ENCODE peak calls at places on chromosomes 11 and 22, in six cellular contexts. K is NCI-H1048; W is fibroblast of the aortic adventitia; B is activated naive CD8-positive, alpha-beta T cell treated with anti-CD3 and anti-CD28 coated beads, Interleukin-2, amount 50 U/mL, for 24 hours; J is substantia nigra; Q is CD4-positive, CD25-positive, alpha-beta regulatory T cell. H is an unnamed sample.

GRCh38 chr11:10808553-10809372 is at the start of gene EIF4G2:
- DNase-seq in W (peak), K (peak), Q (peak), J (peak), B (peak), H (peak)

GRCh38 chr11:62324738-62325556 is 12.3 kb upstream of the ASRGL1 start:
- DNase-seq in J (no peak), B (peak), W (peak), K (no peak), Q (peak), H (no peak)

GRCh38 chr22:38218661-38219331 is 17.0 kb downstream of the MAFF start:
- DNase-seq in J (no peak), B (peak), Q (no peak), K (no peak), W (peak), H (no peak)

GRCh38 chr22:49046546-49047305 is 780.9 kb downstream of the BRD1 start:
- DNase-seq in J (no peak), Q (peak), K (no peak), W (no peak), B (peak), H (no peak)

GRCh38 chr11:112298535-112298934 is 37.9 kb upstream of the PLET1 start:
- DNase-seq in K (no peak), Q (no peak), W (no peak), J (peak), B (no peak), H (no peak)

GRCh38 chr11:26014456-26015115 is 317.3 kb upstream of the ANO3 start:
- DNase-seq in J (no peak), K (no peak), B (no peak), Q (no peak), W (peak), H (no peak)

GRCh38 chr22:23068096-23068831 is 2.1 kb upstream of the GNAZ start:
- DNase-seq in Q (no peak), K (no peak), J (no peak), B (no peak), W (no peak), H (no peak)

GRCh38 chr11:6654281-6655019 is 1.2 kb downstream of the DCHS1 start:
- DNase-seq in J (no peak), B (no peak), Q (no peak), W (no peak), K (no peak), H (no peak)

GRCh38 chr22:36334838-36335603 is 52.7 kb downstream of the MYH9 start:
- DNase-seq in J (peak), K (no peak), Q (peak), W (peak), B (no peak), H (no peak)

GRCh38 chr22:27452916-27453315 is 348.6 kb downstream of the MN1 start:
- DNase-seq in J (no peak), K (no peak), W (no peak), B (no peak), Q (no peak), H (no peak)

GRCh38 chr11:47335733-47336132 is 16.8 kb downstream of the MYBPC3 start:
- DNase-seq in B (no peak), Q (no peak), K (no peak), J (no peak), W (no peak), H (no peak)

GRCh38 chr22:50186789-50187523 is 1.2 kb downstream of the TRABD start:
- DNase-seq in W (peak), B (no peak), Q (peak), J (no peak), K (no peak), H (no peak)

GRCh38 chr11:79189604-79190003 is 251.2 kb downstream of the TENM4 start:
- DNase-seq in J (no peak), W (no peak), Q (no peak), B (no peak), K (no peak), H (no peak)

GRCh38 chr22:45968751-45969413 is 8.1 kb downstream of the WNT7B start:
- DNase-seq in W (peak), K (no peak), J (no peak), Q (no peak), B (no peak), H (no peak)

GRCh38 chr11:122784325-122785155 is 53.8 kb upstream of the CRTAM start:
- DNase-seq in Q (no peak), J (no peak), W (peak), K (no peak), B (no peak), H (no peak)

GRCh38 chr11:45209904-45210699 is 63.7 kb downstream of the PRDM11 start:
- DNase-seq in Q (no peak), B (no peak), K (no peak), W (peak), J (peak), H (no peak)

GRCh38 chr22:35506259-35506570 is 34.4 kb upstream of the RASD2 start:
- DNase-seq in J (no peak), Q (no peak), B (no peak), W (no peak), K (peak), H (no peak)

GRCh38 chr11:121892131-121892681 is 223.8 kb downstream of the BLID start:
- DNase-seq in W (peak), Q (no peak), B (no peak), J (no peak), K (no peak), H (no peak)

GRCh38 chr22:37229805-37230672 is 14.0 kb downstream of the RAC2 start:
- DNase-seq in K (no peak), Q (peak), B (peak), W (peak), J (no peak), H (peak)

GRCh38 chr22:39230261-39231196 is 14.3 kb downstream of the PDGFB start:
- DNase-seq in W (no peak), B (no peak), K (no peak), J (no peak), Q (no peak), H (no peak)

GRCh38 chr11:61152816-61153592 is 8.2 kb downstream of the VPS37C start:
- DNase-seq in K (no peak), Q (no peak), J (no peak), B (no peak), W (peak), H (no peak)

GRCh38 chr11:95095858-95096587 is 6.4 kb downstream of the ENDOD1 start:
- DNase-seq in B (no peak), W (peak), J (no peak), Q (peak), K (no peak), H (no peak)

GRCh38 chr11:2303627-2304155 is 1.9 kb downstream of the TSPAN32 start:
- DNase-seq in J (no peak), K (no peak), B (no peak), W (no peak), Q (no peak), H (no peak)

GRCh38 chr11:68947151-68947550 is 33.6 kb downstream of the MRGPRD start:
- DNase-seq in B (no peak), Q (no peak), J (no peak), W (no peak), K (no peak), H (no peak)

GRCh38 chr11:129377739-129378138 is 2.1 kb downstream of the BARX2 start:
- DNase-seq in J (no peak), K (no peak), B (no peak), W (no peak), Q (no peak), H (no peak)

GRCh38 chr11:1302461-1303073 is 6.9 kb downstream of the TOLLIP start:
- DNase-seq in W (no peak), B (no peak), Q (no peak), J (no peak), K (no peak), H (no peak)